ENCODE peak calls at places on chromosomes 11 and 22, in seven cellular contexts. One of them, this sample, is unnamed.
A peak's percentile ranks its signal among the peaks of the same experiment; 100 is the strongest.

GRCh38 chr22:45526768-45527360 is 24.2 kb downstream of the FBLN1 start:
- DNase-seq in HuH-7: no peak
- DNase-seq in K562: no peak
- DNase-seq in left lobe of liver: no peak
- DNase-seq in activated CD8-positive, alpha-beta memory T cell treated with anti-CD3 and anti-CD28 coated beads, Interleukin-2, amount 50 U/mL, for 48 hours: no peak
- DNase-seq in A549: no peak
- DNase-seq in left cardiac atrium: no peak
- DNase-seq in this sample: no peak

GRCh38 chr11:96037267-96037990 is 113.5 kb upstream of the MTMR2 start:
- DNase-seq in A549: peak; percentile 4
- DNase-seq in HuH-7: no peak
- DNase-seq in activated CD8-positive, alpha-beta memory T cell treated with anti-CD3 and anti-CD28 coated beads, Interleukin-2, amount 50 U/mL, for 48 hours: no peak
- DNase-seq in left lobe of liver: no peak
- DNase-seq in K562: no peak
- DNase-seq in left cardiac atrium: no peak
- DNase-seq in this sample: no peak

GRCh38 chr11:91952056-91952455 is 272.6 kb upstream of the FAT3 start:
- DNase-seq in K562: no peak
- DNase-seq in A549: no peak
- DNase-seq in activated CD8-positive, alpha-beta memory T cell treated with anti-CD3 and anti-CD28 coated beads, Interleukin-2, amount 50 U/mL, for 48 hours: no peak
- DNase-seq in left cardiac atrium: no peak
- DNase-seq in left lobe of liver: no peak
- DNase-seq in HuH-7: no peak
- DNase-seq in this sample: no peak

GRCh38 chr22:24214467-24215285 is 30.2 kb downstream of the GGT5 start:
- DNase-seq in A549: no peak
- DNase-seq in activated CD8-positive, alpha-beta memory T cell treated with anti-CD3 and anti-CD28 coated beads, Interleukin-2, amount 50 U/mL, for 48 hours: no peak
- DNase-seq in K562: no peak
- DNase-seq in left lobe of liver: no peak
- DNase-seq in HuH-7: no peak
- DNase-seq in left cardiac atrium: no peak
- DNase-seq in this sample: no peak

GRCh38 chr11:109303342-109303741 is 118.6 kb upstream of the C11orf87 start:
- DNase-seq in left lobe of liver: no peak
- DNase-seq in activated CD8-positive, alpha-beta memory T cell treated with anti-CD3 and anti-CD28 coated beads, Interleukin-2, amount 50 U/mL, for 48 hours: no peak
- DNase-seq in A549: peak; percentile 11
- DNase-seq in K562: no peak
- DNase-seq in HuH-7: no peak
- DNase-seq in left cardiac atrium: no peak
- DNase-seq in this sample: no peak

GRCh38 chr11:125070699-125071254 is 7.7 kb downstream of the SLC37A2 start:
- DNase-seq in K562: peak; percentile 87
- DNase-seq in left cardiac atrium: peak; percentile 78
- DNase-seq in HuH-7: peak; percentile 61
- DNase-seq in A549: no peak
- DNase-seq in left lobe of liver: peak; percentile 58
- DNase-seq in activated CD8-positive, alpha-beta memory T cell treated with anti-CD3 and anti-CD28 coated beads, Interleukin-2, amount 50 U/mL, for 48 hours: peak; percentile 53
- DNase-seq in this sample: no peak

GRCh38 chr11:106939157-106939556 is 79.1 kb downstream of the GUCY1A2 start:
- DNase-seq in left lobe of liver: no peak
- DNase-seq in activated CD8-positive, alpha-beta memory T cell treated with anti-CD3 and anti-CD28 coated beads, Interleukin-2, amount 50 U/mL, for 48 hours: no peak
- DNase-seq in A549: no peak
- DNase-seq in K562: no peak
- DNase-seq in left cardiac atrium: no peak
- DNase-seq in HuH-7: no peak
- DNase-seq in this sample: no peak

GRCh38 chr11:36702330-36703054 is 104.5 kb upstream of the RAG2 start:
- DNase-seq in K562: peak; percentile 63
- DNase-seq in left lobe of liver: no peak
- DNase-seq in HuH-7: peak; percentile 83
- DNase-seq in A549: peak; percentile 73
- DNase-seq in left cardiac atrium: no peak
- DNase-seq in activated CD8-positive, alpha-beta memory T cell treated with anti-CD3 and anti-CD28 coated beads, Interleukin-2, amount 50 U/mL, for 48 hours: no peak
- DNase-seq in this sample: peak; percentile 35

GRCh38 chr11:65882191-65883057 is 2.8 kb downstream of the CTSW start:
- DNase-seq in activated CD8-positive, alpha-beta memory T cell treated with anti-CD3 and anti-CD28 coated beads, Interleukin-2, amount 50 U/mL, for 48 hours: no peak
- DNase-seq in HuH-7: no peak
- DNase-seq in left lobe of liver: peak; percentile 43
- DNase-seq in K562: no peak
- DNase-seq in left cardiac atrium: peak; percentile 28
- DNase-seq in A549: no peak
- DNase-seq in this sample: no peak

GRCh38 chr11:64000026-64000739 is 13.9 kb downstream of the OTUB1 start:
- DNase-seq in left cardiac atrium: peak; percentile 79
- DNase-seq in A549: no peak
- DNase-seq in HuH-7: no peak
- DNase-seq in activated CD8-positive, alpha-beta memory T cell treated with anti-CD3 and anti-CD28 coated beads, Interleukin-2, amount 50 U/mL, for 48 hours: peak; percentile 90
- DNase-seq in left lobe of liver: peak; percentile 66
- DNase-seq in K562: no peak
- DNase-seq in this sample: no peak

GRCh38 chr11:31487848-31488247 is 21.6 kb downstream of the IMMP1L start:
- DNase-seq in left lobe of liver: no peak
- DNase-seq in K562: no peak
- DNase-seq in left cardiac atrium: no peak
- DNase-seq in A549: peak; percentile 68
- DNase-seq in activated CD8-positive, alpha-beta memory T cell treated with anti-CD3 and anti-CD28 coated beads, Interleukin-2, amount 50 U/mL, for 48 hours: no peak
- DNase-seq in HuH-7: peak; percentile 15
- DNase-seq in this sample: no peak

GRCh38 chr22:25729016-25729415 is 13.0 kb upstream of the MYO18B start:
- DNase-seq in left lobe of liver: no peak
- DNase-seq in left cardiac atrium: no peak
- DNase-seq in activated CD8-positive, alpha-beta memory T cell treated with anti-CD3 and anti-CD28 coated beads, Interleukin-2, amount 50 U/mL, for 48 hours: no peak
- DNase-seq in A549: no peak
- DNase-seq in HuH-7: no peak
- DNase-seq in K562: no peak
- DNase-seq in this sample: no peak

GRCh38 chr11:4626207-4627105 is 10.8 kb upstream of the OR51D1 start:
- DNase-seq in activated CD8-positive, alpha-beta memory T cell treated with anti-CD3 and anti-CD28 coated beads, Interleukin-2, amount 50 U/mL, for 48 hours: peak; percentile 78
- DNase-seq in left cardiac atrium: peak; percentile 39
- DNase-seq in A549: peak; percentile 78
- DNase-seq in left lobe of liver: peak; percentile 53
- DNase-seq in K562: peak; percentile 43
- DNase-seq in HuH-7: peak; percentile 27
- DNase-seq in this sample: peak; percentile 52

GRCh38 chr11:128530119-128531091 is 57.0 kb downstream of the ETS1 start:
- DNase-seq in activated CD8-positive, alpha-beta memory T cell treated with anti-CD3 and anti-CD28 coated beads, Interleukin-2, amount 50 U/mL, for 48 hours: no peak
- DNase-seq in left lobe of liver: no peak
- DNase-seq in A549: no peak
- DNase-seq in HuH-7: no peak
- DNase-seq in left cardiac atrium: peak; percentile 74
- DNase-seq in K562: no peak
- DNase-seq in this sample: no peak

GRCh38 chr22:26666035-26666338 is 8.6 kb downstream of the MIAT start:
- DNase-seq in left cardiac atrium: no peak
- DNase-seq in A549: no peak
- DNase-seq in HuH-7: no peak
- DNase-seq in left lobe of liver: no peak
- DNase-seq in activated CD8-positive, alpha-beta memory T cell treated with anti-CD3 and anti-CD28 coated beads, Interleukin-2, amount 50 U/mL, for 48 hours: no peak
- DNase-seq in K562: no peak
- DNase-seq in this sample: no peak

GRCh38 chr11:121318848-121319834 is 26.6 kb downstream of the SC5D start:
- DNase-seq in HuH-7: peak; percentile 29
- DNase-seq in left cardiac atrium: no peak
- DNase-seq in A549: peak; percentile 26
- DNase-seq in left lobe of liver: no peak
- DNase-seq in activated CD8-positive, alpha-beta memory T cell treated with anti-CD3 and anti-CD28 coated beads, Interleukin-2, amount 50 U/mL, for 48 hours: no peak
- DNase-seq in K562: peak; percentile 21
- DNase-seq in this sample: no peak